ENCODE peak calls at places on chromosomes 5 and 9, in seven cellular contexts. D, H, E, U, S, N and K are unnamed samples.
A peak's percentile ranks its signal among the peaks of the same experiment; 100 is the strongest.

GRCh38 chr9:97553141-97553540 is 51.7 kb downstream of the TMOD1 start:
- DNase-seq in H (no peak), E (no peak), D (no peak), S (no peak), U (no peak), N (no peak), K (no peak)

GRCh38 chr9:109893222-109893621 is 113.2 kb downstream of the PALM2AKAP2 start:
- DNase-seq in U (no peak), E (no peak), H (no peak), D (no peak), N (no peak), S (no peak), K (no peak)

GRCh38 chr5:112388010-112388553 is 31.0 kb downstream of the EPB41L4A start:
- DNase-seq in U (no peak), D (no peak), N (no peak), S (no peak), E (no peak), H (no peak), K (no peak)

GRCh38 chr5:168314735-168315411 is 23.4 kb downstream of the WWC1 start:
- DNase-seq in U (no peak), S (peak; percentile 48), N (peak; percentile 92), E (peak; percentile 72), D (peak; percentile 73), H (peak; percentile 99), K (no peak)

GRCh38 chr5:98772415-98773213 is 849 bp upstream of the RGMB start:
- DNase-seq in E (peak; percentile 96), S (peak; percentile 94), U (peak; percentile 84), D (peak; percentile 90), H (no peak), N (peak; percentile 70), K (peak; percentile 85)

GRCh38 chr5:75471193-75471592 is 40.2 kb downstream of the CERT1 start:
- DNase-seq in D (no peak), E (no peak), N (no peak), U (no peak), S (no peak), H (no peak), K (no peak)

GRCh38 chr5:89269721-89270120 is 386.7 kb upstream of the MEF2C start:
- DNase-seq in E (no peak), N (no peak), H (no peak), S (no peak), U (no peak), D (no peak), K (no peak)

GRCh38 chr5:33310471-33310870 is 130.3 kb upstream of the TARS1 start:
- DNase-seq in H (peak; percentile 95), U (no peak), E (no peak), S (no peak), N (peak; percentile 49), D (peak; percentile 34), K (no peak)

GRCh38 chr9:127520941-127521918 is 69.9 kb downstream of the LRSAM1 start:
- DNase-seq in S (peak; percentile 75), H (peak; percentile 83), N (no peak), E (peak; percentile 85), U (no peak), D (peak; percentile 95), K (no peak)

GRCh38 chr5:113204525-113205161 is 228.0 kb downstream of the DCP2 start:
- DNase-seq in E (peak; percentile 38), U (no peak), D (peak; percentile 58), N (peak; percentile 71), S (no peak), H (peak; percentile 64), K (no peak)

GRCh38 chr9:126423022-126423708 is 96.5 kb downstream of the MVB12B start:
- DNase-seq in S (no peak), N (no peak), E (no peak), H (no peak), D (no peak), U (no peak), K (no peak)

GRCh38 chr5:55577353-55578060 is 42.7 kb upstream of the PLPP1 start:
- DNase-seq in N (no peak), H (no peak), D (no peak), S (no peak), U (no peak), E (no peak), K (no peak)

GRCh38 chr9:96441798-96442445 is 8.0 kb upstream of the HABP4 start:
- DNase-seq in S (no peak), U (no peak), H (peak; percentile 23), E (peak; percentile 68), D (peak; percentile 24), N (peak; percentile 80), K (no peak)

GRCh38 chr5:40634154-40634553 is 45.6 kb upstream of the PTGER4 start:
- DNase-seq in D (no peak), U (no peak), E (no peak), H (no peak), S (no peak), N (no peak), K (no peak)

GRCh38 chr5:159262859-159263568 is at the start of gene UBLCP1:
- DNase-seq in N (peak; percentile 87), U (peak; percentile 31), D (peak; percentile 88), H (peak; percentile 73), E (peak; percentile 90), S (peak; percentile 83), K (peak; percentile 62)

GRCh38 chr9:16266648-16267276 is 603.7 kb downstream of the BNC2 start:
- DNase-seq in U (no peak), S (peak; percentile 65), D (no peak), N (peak; percentile 45), H (no peak), E (peak; percentile 63), K (no peak)

GRCh38 chr9:13141629-13142028 is 137.9 kb downstream of the MPDZ start:
- DNase-seq in D (no peak), N (no peak), U (no peak), S (no peak), E (no peak), H (peak; percentile 27), K (no peak)

GRCh38 chr5:3382151-3382550 is 213.5 kb upstream of the IRX1 start:
- DNase-seq in H (no peak), S (no peak), N (no peak), U (no peak), D (no peak), E (no peak), K (no peak)
- H2BK5ac ChIP-seq in H (no peak overlapping the region), S (no peak overlapping the region), N (no peak overlapping the region), U (no peak overlapping the region), D (no peak overlapping the region), E (no peak overlapping the region), K (no peak overlapping the region)

GRCh38 chr5:77828445-77828844 is 52.3 kb upstream of the TBCA start:
- DNase-seq in D (no peak), E (no peak), U (no peak), S (no peak), H (no peak), N (no peak), K (no peak)

GRCh38 chr5:77832938-77833337 is 56.8 kb upstream of the TBCA start:
- DNase-seq in U (no peak), E (no peak), S (no peak), N (no peak), D (no peak), H (no peak), K (no peak)

DNA sequence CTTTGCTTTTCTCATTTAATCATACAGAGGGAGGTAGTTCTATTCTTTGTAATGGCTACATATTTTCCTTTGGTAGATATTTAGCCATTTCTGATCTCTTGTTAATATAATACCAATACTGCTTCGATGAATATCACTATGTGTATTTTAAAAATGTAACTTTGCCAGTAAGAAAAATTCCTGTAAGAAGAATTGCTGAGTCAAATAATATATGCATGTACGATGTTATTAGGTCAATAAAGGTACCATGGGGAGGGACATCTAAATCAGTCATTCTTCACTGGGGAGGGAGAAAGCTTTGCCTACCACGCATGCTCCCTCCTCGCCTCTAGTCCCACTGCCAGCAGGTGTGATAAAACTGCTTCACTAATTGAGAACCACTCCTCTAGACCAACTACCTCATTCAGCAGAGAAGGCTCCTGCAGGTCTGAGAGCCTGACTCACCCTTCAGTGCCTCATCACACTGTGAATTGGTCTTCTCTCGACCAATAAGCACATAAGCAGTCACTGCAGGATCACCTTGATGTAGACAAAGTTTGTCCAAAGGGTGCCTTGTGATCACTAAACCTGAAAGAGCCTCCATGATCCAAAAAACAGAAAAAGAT is 56.1 kb upstream of the TBCA start:
- DNase-seq in U (no peak), H (no peak), S (no peak), E (peak; percentile 66), N (peak; percentile 4), D (no peak), K (no peak)
- H3K4me2 ChIP-seq in U (no peak overlapping the region), H (no peak overlapping the region), S (no peak overlapping the region), E (no peak overlapping the region), N (no peak overlapping the region), D (no peak overlapping the region), K (no peak overlapping the region)

GRCh38 chr5:96012399-96012798 is 50.7 kb upstream of the ELL2 start:
- DNase-seq in D (no peak), H (no peak), S (no peak), N (no peak), U (no peak), E (no peak), K (no peak)
- H2BK5ac ChIP-seq in D (no peak overlapping the region), H (no peak overlapping the region), S (no peak overlapping the region), N (no peak overlapping the region), U (no peak overlapping the region), E (no peak overlapping the region), K (no peak overlapping the region)

GRCh38 chr9:99052849-99053715 is 51.8 kb upstream of the TGFBR1 start:
- DNase-seq in U (no peak), D (no peak), E (no peak), N (no peak), S (no peak), H (no peak), K (no peak)
- H3K4me2 ChIP-seq in U (no peak overlapping the region), D (no peak overlapping the region), E (no peak overlapping the region), N (no peak overlapping the region), S (no peak overlapping the region), H (no peak overlapping the region), K (no peak overlapping the region)

GRCh38 chr5:6808462-6808861 is 95.2 kb downstream of the TENT4A start:
- DNase-seq in U (no peak), S (no peak), H (no peak), N (no peak), E (no peak), D (no peak), K (no peak)
- H2BK5ac ChIP-seq in U (no peak overlapping the region), S (no peak overlapping the region), H (no peak overlapping the region), N (no peak overlapping the region), E (no peak overlapping the region), D (no peak overlapping the region), K (no peak overlapping the region)

DNA sequence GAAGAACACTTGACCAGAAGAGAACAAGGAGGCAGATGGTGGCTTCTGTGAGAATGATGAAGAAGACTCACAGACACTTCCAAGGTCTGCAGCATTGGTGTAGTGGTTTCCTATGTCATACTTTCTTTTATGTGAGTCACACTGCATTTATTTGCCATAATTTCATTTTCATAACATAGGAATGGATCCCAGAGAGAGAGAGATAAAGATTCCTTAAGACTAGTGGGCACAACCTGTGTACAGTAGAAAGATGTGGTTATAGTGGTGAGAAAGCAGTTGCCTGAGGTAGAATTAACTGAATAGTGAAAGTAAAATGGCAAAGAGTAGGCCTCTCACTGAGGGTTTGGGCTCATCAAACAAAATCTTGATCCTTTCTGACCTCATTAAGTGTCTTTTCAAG is 7.6 kb upstream of the CCDC152 start:
- DNase-seq in H (peak; percentile 3), S (no peak), D (no peak), E (no peak), U (no peak), N (no peak), K (no peak)
- H3K4me2 ChIP-seq in H (no peak overlapping the region), S (no peak overlapping the region), D (no peak overlapping the region), E (no peak overlapping the region), U (no peak overlapping the region), N (no peak overlapping the region), K (no peak overlapping the region)

GRCh38 chr5:86814907-86815306 is 197.2 kb downstream of the COX7C start:
- DNase-seq in U (no peak), E (no peak), N (no peak), S (no peak), H (no peak), D (no peak), K (no peak)
- H2BK5ac ChIP-seq in U (no peak overlapping the region), E (no peak overlapping the region), N (no peak overlapping the region), S (no peak overlapping the region), H (no peak overlapping the region), D (no peak overlapping the region), K (no peak overlapping the region)